ENCODE peak calls at places on chromosomes 2 and 18, in ten cellular contexts. K is adrenal gland; O is foreskin melanocyte; H is fibroblast of the aortic adventitia; Z is fibroblast of lung; F is activated CD4-positive, alpha-beta T cell treated with anti-CD3 and anti-CD28 coated beads, Interleukin-2, amount 50 U/mL, for 24 hours; M is GF-D8; T is activated CD8-positive, alpha-beta memory T cell treated with anti-CD3 and anti-CD28 coated beads for 24 hours; U is mucosa of descending colon; J is amygdala. G is an unnamed sample.

GRCh38 chr18:79577451-79578395 is 101.9 kb upstream of the CTDP1 start:
- DNase-seq in H (no peak), O (no peak), F (no peak), M (peak; percentile 7), Z (no peak), U (no peak), K (no peak), J (no peak), T (no peak), G (peak; percentile 16)

GRCh38 chr2:110768591-110768990 is 36.2 kb downstream of the ACOXL start:
- DNase-seq in T (no peak), Z (no peak), J (no peak), K (no peak), H (no peak), M (no peak), O (no peak), F (no peak), U (no peak), G (no peak)

GRCh38 chr2:173076557-173077345 is 1.1 kb downstream of the MAP3K20 start:
- DNase-seq in T (peak; percentile 72), O (peak; percentile 49), M (peak; percentile 19), K (peak; percentile 44), H (peak; percentile 71), F (no peak), Z (peak; percentile 76), J (no peak), U (peak; percentile 63), G (peak; percentile 66)

GRCh38 chr2:217805679-217806479 is 196.9 kb downstream of the TNS1 start:
- DNase-seq in H (no peak), M (no peak), Z (no peak), K (no peak), T (no peak), F (no peak), J (no peak), O (no peak), U (no peak), G (no peak)

GRCh38 chr2:196421880-196422279 is 217.6 kb upstream of the CCDC150 start:
- DNase-seq in K (no peak), U (no peak), O (no peak), T (no peak), Z (no peak), M (no peak), J (no peak), H (no peak), F (no peak), G (no peak)

GRCh38 chr18:62781893-62782292 is 66.6 kb downstream of the PHLPP1 start:
- DNase-seq in U (no peak), O (no peak), H (peak; percentile 76), Z (peak; percentile 74), F (no peak), T (no peak), K (peak; percentile 68), J (no peak), M (peak; percentile 55), G (no peak)

GRCh38 chr2:152488075-152488474 is 153.1 kb downstream of the FMNL2 start:
- DNase-seq in U (no peak), F (no peak), J (no peak), M (no peak), T (no peak), K (no peak), O (no peak), Z (no peak), H (no peak), G (no peak)

GRCh38 chr18:41660654-41661053 is 294.4 kb upstream of the PIK3C3 start:
- DNase-seq in O (no peak), Z (no peak), J (no peak), K (no peak), F (no peak), M (no peak), U (no peak), H (no peak), T (no peak), G (no peak)

GRCh38 chr2:67400560-67401464 is 3.7 kb downstream of the ETAA1 start:
- DNase-seq in F (no peak), U (no peak), K (no peak), Z (peak; percentile 81), J (no peak), T (no peak), H (peak; percentile 45), O (no peak), M (no peak), G (no peak)

GRCh38 chr18:69795785-69796184 is 151.9 kb downstream of the CD226 start:
- DNase-seq in M (no peak), T (no peak), O (peak; percentile 70), J (no peak), Z (no peak), K (no peak), H (no peak), F (no peak), U (no peak), G (no peak)

GRCh38 chr2:44707945-44708645 is 233.4 kb upstream of the SIX3 start:
- DNase-seq in T (no peak), J (no peak), U (no peak), F (no peak), M (peak; percentile 11), K (no peak), Z (no peak), O (no peak), H (no peak), G (no peak)

GRCh38 chr2:101036562-101036961 is 34.5 kb downstream of the RPL31 start:
- DNase-seq in U (no peak), J (no peak), M (no peak), H (peak; percentile 72), Z (peak; percentile 67), T (no peak), K (no peak), F (no peak), O (peak; percentile 24), G (no peak)

GRCh38 chr18:46386788-46387187 is 270.2 kb downstream of the LOXHD1 start:
- DNase-seq in K (no peak), M (no peak), H (peak; percentile 5), F (no peak), T (no peak), Z (no peak), O (no peak), J (no peak), U (no peak), G (no peak)

GRCh38 chr18:46622999-46623398 is 34.0 kb downstream of the LOXHD1 start:
- DNase-seq in U (no peak), J (no peak), K (no peak), O (no peak), T (no peak), H (peak; percentile 28), Z (peak; percentile 22), F (no peak), M (peak; percentile 20), G (no peak)

GRCh38 chr2:205175831-205176230 is 506.5 kb upstream of the NRP2 start:
- DNase-seq in O (no peak), U (no peak), K (no peak), T (no peak), Z (no peak), F (no peak), J (no peak), H (no peak), M (no peak), G (no peak)

GRCh38 chr2:121748202-121748601 is 7.2 kb upstream of the TSN start:
- DNase-seq in Z (peak; percentile 61), O (no peak), J (no peak), H (peak; percentile 57), F (no peak), K (no peak), T (no peak), M (peak; percentile 24), U (no peak), G (no peak)

GRCh38 chr2:12534646-12535263 is 182.0 kb upstream of the TRIB2 start:
- DNase-seq in K (no peak), Z (peak; percentile 91), O (peak; percentile 90), U (no peak), J (no peak), M (no peak), H (peak; percentile 97), F (no peak), T (no peak), G (no peak)